ENCODE peak calls at places on chromosomes 11 and 22, in six cellular contexts. One of them, this sample, is unnamed.

GRCh38 chr11:133579165-133580031 is 47.1 kb upstream of the OPCML start:
- DNase-seq in activated CD8-positive, alpha-beta memory T cell treated with anti-CD3 and anti-CD28 coated beads for 48 hours: no peak
- DNase-seq in T-cell: no peak
- DNase-seq in COR-L47: no peak
- DNase-seq in left ventricle myocardium inferior: no peak
- DNase-seq in activated CD4-positive, alpha-beta T cell treated with anti-CD3 and anti-CD28 coated beads for 48 hours: no peak
- DNase-seq in this sample: no peak

GRCh38 chr22:32531955-32532818 is 57.6 kb downstream of the FBXO7 start:
- DNase-seq in T-cell: no peak
- DNase-seq in COR-L47: no peak
- DNase-seq in activated CD8-positive, alpha-beta memory T cell treated with anti-CD3 and anti-CD28 coated beads for 48 hours: no peak
- DNase-seq in left ventricle myocardium inferior: peak
- DNase-seq in activated CD4-positive, alpha-beta T cell treated with anti-CD3 and anti-CD28 coated beads for 48 hours: no peak
- DNase-seq in this sample: no peak

GRCh38 chr22:48618326-48618725 is 1209.3 kb downstream of the BRD1 start:
- DNase-seq in COR-L47: no peak
- DNase-seq in T-cell: no peak
- DNase-seq in activated CD8-positive, alpha-beta memory T cell treated with anti-CD3 and anti-CD28 coated beads for 48 hours: no peak
- DNase-seq in left ventricle myocardium inferior: no peak
- DNase-seq in activated CD4-positive, alpha-beta T cell treated with anti-CD3 and anti-CD28 coated beads for 48 hours: no peak
- DNase-seq in this sample: no peak

GRCh38 chr11:74686792-74687191 is 44.4 kb downstream of the CHRDL2 start:
- DNase-seq in activated CD4-positive, alpha-beta T cell treated with anti-CD3 and anti-CD28 coated beads for 48 hours: no peak
- DNase-seq in T-cell: no peak
- DNase-seq in activated CD8-positive, alpha-beta memory T cell treated with anti-CD3 and anti-CD28 coated beads for 48 hours: no peak
- DNase-seq in left ventricle myocardium inferior: no peak
- DNase-seq in COR-L47: no peak
- DNase-seq in this sample: no peak

GRCh38 chr22:20272174-20272573 is 4.1 kb upstream of the RTN4R start:
- DNase-seq in activated CD4-positive, alpha-beta T cell treated with anti-CD3 and anti-CD28 coated beads for 48 hours: no peak
- DNase-seq in T-cell: no peak
- DNase-seq in left ventricle myocardium inferior: no peak
- DNase-seq in activated CD8-positive, alpha-beta memory T cell treated with anti-CD3 and anti-CD28 coated beads for 48 hours: no peak
- DNase-seq in COR-L47: no peak
- DNase-seq in this sample: no peak

GRCh38 chr22:18091478-18091877 is 13.7 kb downstream of the PEX26 start:
- DNase-seq in COR-L47: no peak
- DNase-seq in activated CD8-positive, alpha-beta memory T cell treated with anti-CD3 and anti-CD28 coated beads for 48 hours: no peak
- DNase-seq in left ventricle myocardium inferior: no peak
- DNase-seq in activated CD4-positive, alpha-beta T cell treated with anti-CD3 and anti-CD28 coated beads for 48 hours: no peak
- DNase-seq in T-cell: no peak
- DNase-seq in this sample: no peak

GRCh38 chr22:20084547-20085413 is 4.7 kb downstream of the DGCR8 start:
- DNase-seq in T-cell: no peak
- DNase-seq in left ventricle myocardium inferior: no peak
- DNase-seq in COR-L47: peak
- DNase-seq in activated CD4-positive, alpha-beta T cell treated with anti-CD3 and anti-CD28 coated beads for 48 hours: peak
- DNase-seq in activated CD8-positive, alpha-beta memory T cell treated with anti-CD3 and anti-CD28 coated beads for 48 hours: no peak
- DNase-seq in this sample: no peak

GRCh38 chr11:60862171-60862570 is 5.2 kb upstream of the ZP1 start:
- DNase-seq in activated CD8-positive, alpha-beta memory T cell treated with anti-CD3 and anti-CD28 coated beads for 48 hours: no peak
- DNase-seq in left ventricle myocardium inferior: no peak
- DNase-seq in activated CD4-positive, alpha-beta T cell treated with anti-CD3 and anti-CD28 coated beads for 48 hours: no peak
- DNase-seq in COR-L47: no peak
- DNase-seq in T-cell: no peak
- DNase-seq in this sample: no peak

GRCh38 chr11:96124155-96124554 is 200.2 kb upstream of the MTMR2 start:
- DNase-seq in left ventricle myocardium inferior: no peak
- DNase-seq in T-cell: no peak
- DNase-seq in activated CD8-positive, alpha-beta memory T cell treated with anti-CD3 and anti-CD28 coated beads for 48 hours: no peak
- DNase-seq in activated CD4-positive, alpha-beta T cell treated with anti-CD3 and anti-CD28 coated beads for 48 hours: no peak
- DNase-seq in COR-L47: no peak
- DNase-seq in this sample: no peak

GRCh38 chr22:36726007-36726380 is 22.4 kb upstream of the CACNG2 start:
- DNase-seq in activated CD4-positive, alpha-beta T cell treated with anti-CD3 and anti-CD28 coated beads for 48 hours: no peak
- DNase-seq in activated CD8-positive, alpha-beta memory T cell treated with anti-CD3 and anti-CD28 coated beads for 48 hours: no peak
- DNase-seq in T-cell: no peak
- DNase-seq in COR-L47: no peak
- DNase-seq in left ventricle myocardium inferior: no peak
- DNase-seq in this sample: no peak

GRCh38 chr22:19492504-19493174 is 12.9 kb downstream of the CDC45 start:
- DNase-seq in activated CD4-positive, alpha-beta T cell treated with anti-CD3 and anti-CD28 coated beads for 48 hours: no peak
- DNase-seq in left ventricle myocardium inferior: no peak
- DNase-seq in activated CD8-positive, alpha-beta memory T cell treated with anti-CD3 and anti-CD28 coated beads for 48 hours: no peak
- DNase-seq in COR-L47: no peak
- DNase-seq in T-cell: no peak
- DNase-seq in this sample: no peak

GRCh38 chr22:46001046-46001425 is 24.1 kb upstream of the WNT7B start:
- DNase-seq in T-cell: no peak
- DNase-seq in left ventricle myocardium inferior: no peak
- DNase-seq in activated CD4-positive, alpha-beta T cell treated with anti-CD3 and anti-CD28 coated beads for 48 hours: no peak
- DNase-seq in COR-L47: peak
- DNase-seq in activated CD8-positive, alpha-beta memory T cell treated with anti-CD3 and anti-CD28 coated beads for 48 hours: no peak
- DNase-seq in this sample: no peak

GRCh38 chr11:120554771-120555432 is 43.4 kb downstream of the GRIK4 start:
- DNase-seq in T-cell: no peak
- DNase-seq in COR-L47: no peak
- DNase-seq in left ventricle myocardium inferior: no peak
- DNase-seq in activated CD4-positive, alpha-beta T cell treated with anti-CD3 and anti-CD28 coated beads for 48 hours: no peak
- DNase-seq in activated CD8-positive, alpha-beta memory T cell treated with anti-CD3 and anti-CD28 coated beads for 48 hours: no peak
- DNase-seq in this sample: no peak

GRCh38 chr11:87743002-87743401 is 432.2 kb downstream of the RAB38 start:
- DNase-seq in activated CD8-positive, alpha-beta memory T cell treated with anti-CD3 and anti-CD28 coated beads for 48 hours: no peak
- DNase-seq in left ventricle myocardium inferior: no peak
- DNase-seq in T-cell: no peak
- DNase-seq in COR-L47: no peak
- DNase-seq in activated CD4-positive, alpha-beta T cell treated with anti-CD3 and anti-CD28 coated beads for 48 hours: no peak
- DNase-seq in this sample: no peak

GRCh38 chr11:44574620-44575287 is 9.3 kb downstream of the CD82 start:
- DNase-seq in T-cell: no peak
- DNase-seq in left ventricle myocardium inferior: no peak
- DNase-seq in activated CD4-positive, alpha-beta T cell treated with anti-CD3 and anti-CD28 coated beads for 48 hours: peak
- DNase-seq in COR-L47: no peak
- DNase-seq in activated CD8-positive, alpha-beta memory T cell treated with anti-CD3 and anti-CD28 coated beads for 48 hours: no peak
- DNase-seq in this sample: no peak

GRCh38 chr22:46251266-46251665 is 1.2 kb upstream of the CDPF1 start:
- DNase-seq in COR-L47: no peak
- DNase-seq in left ventricle myocardium inferior: no peak
- DNase-seq in T-cell: no peak
- DNase-seq in activated CD4-positive, alpha-beta T cell treated with anti-CD3 and anti-CD28 coated beads for 48 hours: no peak
- DNase-seq in activated CD8-positive, alpha-beta memory T cell treated with anti-CD3 and anti-CD28 coated beads for 48 hours: no peak
- DNase-seq in this sample: no peak

GRCh38 chr11:69203901-69204245 is 48.1 kb downstream of the SMIM38 start:
- DNase-seq in COR-L47: no peak
- DNase-seq in T-cell: no peak
- DNase-seq in activated CD8-positive, alpha-beta memory T cell treated with anti-CD3 and anti-CD28 coated beads for 48 hours: no peak
- DNase-seq in left ventricle myocardium inferior: no peak
- DNase-seq in activated CD4-positive, alpha-beta T cell treated with anti-CD3 and anti-CD28 coated beads for 48 hours: no peak
- DNase-seq in this sample: no peak

GRCh38 chr11:111886032-111886431 is 6.7 kb downstream of the CFAP68 start:
- DNase-seq in T-cell: no peak
- DNase-seq in COR-L47: no peak
- DNase-seq in left ventricle myocardium inferior: no peak
- DNase-seq in activated CD4-positive, alpha-beta T cell treated with anti-CD3 and anti-CD28 coated beads for 48 hours: no peak
- DNase-seq in activated CD8-positive, alpha-beta memory T cell treated with anti-CD3 and anti-CD28 coated beads for 48 hours: no peak
- DNase-seq in this sample: no peak

GRCh38 chr11:118975771-118976709 is 4.5 kb downstream of the FOXR1 start:
- DNase-seq in left ventricle myocardium inferior: no peak
- DNase-seq in activated CD8-positive, alpha-beta memory T cell treated with anti-CD3 and anti-CD28 coated beads for 48 hours: no peak
- DNase-seq in activated CD4-positive, alpha-beta T cell treated with anti-CD3 and anti-CD28 coated beads for 48 hours: no peak
- DNase-seq in T-cell: no peak
- DNase-seq in COR-L47: no peak
- DNase-seq in this sample: no peak

GRCh38 chr22:35498446-35498845 is 42.2 kb upstream of the RASD2 start:
- DNase-seq in COR-L47: no peak
- DNase-seq in activated CD4-positive, alpha-beta T cell treated with anti-CD3 and anti-CD28 coated beads for 48 hours: no peak
- DNase-seq in activated CD8-positive, alpha-beta memory T cell treated with anti-CD3 and anti-CD28 coated beads for 48 hours: no peak
- DNase-seq in left ventricle myocardium inferior: no peak
- DNase-seq in T-cell: no peak
- DNase-seq in this sample: no peak

GRCh38 chr11:65745049-65745448 is 24.5 kb upstream of the RNASEH2C start:
- DNase-seq in T-cell: no peak
- DNase-seq in COR-L47: no peak
- DNase-seq in left ventricle myocardium inferior: no peak
- DNase-seq in activated CD8-positive, alpha-beta memory T cell treated with anti-CD3 and anti-CD28 coated beads for 48 hours: no peak
- DNase-seq in activated CD4-positive, alpha-beta T cell treated with anti-CD3 and anti-CD28 coated beads for 48 hours: no peak
- DNase-seq in this sample: no peak

This sample was measured in CD8-positive, alpha-beta T cell.